ENCODE peak calls at places on chromosomes 5 and 9, in ten cellular contexts. I, G, D, A, Y, S, C, N, J and P are unnamed samples.
A peak's percentile ranks its signal among the peaks of the same experiment; 100 is the strongest.

GRCh38 chr5:126354857-126355731 is 68.1 kb upstream of the GRAMD2B start:
- DNase-seq in I (no peak), G (no peak), D (no peak), A (no peak), Y (no peak), S (no peak), C (no peak), N (no peak), J (no peak), P (no peak)

GRCh38 chr5:137328418-137328937 is 170.6 kb downstream of the SPOCK1 start:
- DNase-seq in I (no peak), G (no peak), D (no peak), A (no peak), Y (no peak), S (no peak), C (no peak), N (no peak), J (no peak), P (no peak)

GRCh38 chr9:6449086-6449485 is 36.1 kb downstream of the UHRF2 start:
- DNase-seq in I (no peak), G (no peak), D (no peak), A (no peak), Y (no peak), S (no peak), C (no peak), N (no peak), J (no peak), P (no peak)

GRCh38 chr9:108775901-108776306 is 79.9 kb downstream of the ACTL7B start:
- DNase-seq in I (no peak), G (no peak), D (no peak), A (no peak), Y (peak; percentile 77), S (peak; percentile 37), C (no peak), N (no peak), J (no peak), P (no peak)

GRCh38 chr5:96198673-96199072 is 234.4 kb downstream of the PCSK1 start:
- DNase-seq in I (no peak), G (no peak), D (peak; percentile 73), A (peak; percentile 93), Y (no peak), S (no peak), C (no peak), N (no peak), J (no peak), P (no peak)

GRCh38 chr5:5183192-5183699 is 43.1 kb downstream of the ADAMTS16 start:
- DNase-seq in I (no peak), G (no peak), D (no peak), A (no peak), Y (no peak), S (no peak), C (no peak), N (no peak), J (no peak), P (no peak)

GRCh38 chr5:120605325-120606079 is 141.4 kb downstream of the PRR16 start:
- DNase-seq in I (no peak), G (no peak), D (no peak), A (no peak), Y (no peak), S (no peak), C (no peak), N (no peak), J (no peak), P (no peak)

GRCh38 chr5:116546033-116546742 is 28.4 kb downstream of the SEMA6A start:
- DNase-seq in I (peak; percentile 26), G (no peak), D (no peak), A (no peak), Y (no peak), S (no peak), C (no peak), N (no peak), J (no peak), P (peak; percentile 80)

GRCh38 chr5:62005551-62005950 is 300.5 kb upstream of the KIF2A start:
- DNase-seq in I (peak; percentile 51), G (no peak), D (no peak), A (no peak), Y (no peak), S (no peak), C (no peak), N (no peak), J (no peak), P (no peak)

GRCh38 chr9:129242191-129242953 is 64.3 kb upstream of the IER5L start:
- DNase-seq in I (no peak), G (no peak), D (no peak), A (no peak), Y (peak; percentile 42), S (peak; percentile 22), C (no peak), N (no peak), J (no peak), P (no peak)

GRCh38 chr5:147098233-147098790 is 136.5 kb upstream of the STK32A start:
- DNase-seq in I (peak; percentile 56), G (no peak), D (peak; percentile 43), A (peak; percentile 23), Y (no peak), S (no peak), C (no peak), N (no peak), J (no peak), P (peak; percentile 22)

GRCh38 chr5:155678371-155678770 is 648.6 kb upstream of the SGCD start:
- DNase-seq in I (no peak), G (no peak), D (no peak), A (no peak), Y (no peak), S (no peak), C (no peak), N (no peak), J (no peak), P (no peak)

GRCh38 chr5:174082286-174082685 is 36.8 kb downstream of the NSG2 start:
- DNase-seq in I (peak; percentile 21), G (no peak), D (no peak), A (no peak), Y (no peak), S (no peak), C (no peak), N (no peak), J (no peak), P (no peak)

GRCh38 chr9:108844856-108845255 is 10.9 kb downstream of the ACTL7B start:
- DNase-seq in I (peak; percentile 68), G (no peak), D (no peak), A (no peak), Y (no peak), S (no peak), C (no peak), N (no peak), J (no peak), P (no peak)

GRCh38 chr9:6922680-6923079 is 164.9 kb downstream of the KDM4C start:
- DNase-seq in I (no peak), G (no peak), D (no peak), A (no peak), Y (no peak), S (no peak), C (no peak), N (no peak), J (no peak), P (no peak)

GRCh38 chr9:17611921-17612320 is 33.1 kb downstream of the SH3GL2 start:
- DNase-seq in I (no peak), G (no peak), D (no peak), A (no peak), Y (no peak), S (no peak), C (no peak), N (no peak), J (no peak), P (no peak)

GRCh38 chr5:179912386-179912785 is 4.7 kb upstream of the TBC1D9B start:
- DNase-seq in I (no peak), G (no peak), D (no peak), A (no peak), Y (no peak), S (no peak), C (no peak), N (no peak), J (no peak), P (no peak)

GRCh38 chr9:28064241-28064640 is 491.0 kb upstream of the C9orf72 start:
- DNase-seq in I (no peak), G (no peak), D (no peak), A (no peak), Y (no peak), S (no peak), C (no peak), N (no peak), J (no peak), P (no peak)

GRCh38 chr9:117535439-117535838 is 120.6 kb upstream of the ASTN2 start:
- DNase-seq in I (no peak), G (no peak), D (no peak), A (no peak), Y (no peak), S (no peak), C (no peak), N (no peak), J (no peak), P (no peak)

GRCh38 chr5:134246771-134247329 is 21.0 kb upstream of the PPP2CA start:
- DNase-seq in I (no peak), G (no peak), D (no peak), A (no peak), Y (peak; percentile 54), S (peak; percentile 75), C (no peak), N (no peak), J (no peak), P (no peak)

GRCh38 chr9:16262467-16263261 is 607.8 kb downstream of the BNC2 start:
- DNase-seq in I (no peak), G (no peak), D (peak; percentile 56), A (peak; percentile 6), Y (no peak), S (no peak), C (no peak), N (no peak), J (no peak), P (no peak)

GRCh38 chr9:100492952-100493351 is 20.0 kb downstream of the TMEFF1 start:
- DNase-seq in I (no peak), G (no peak), D (peak; percentile 41), A (no peak), Y (no peak), S (no peak), C (no peak), N (no peak), J (no peak), P (no peak)

GRCh38 chr5:153122416-153122815 is 368.1 kb upstream of the GRIA1 start:
- DNase-seq in I (no peak), G (no peak), D (no peak), A (no peak), Y (no peak), S (no peak), C (no peak), N (no peak), J (no peak), P (no peak)

GRCh38 chr5:107248065-107248695 is 422.6 kb downstream of the EFNA5 start:
- DNase-seq in I (peak; percentile 55), G (no peak), D (peak; percentile 50), A (peak; percentile 69), Y (peak; percentile 70), S (peak; percentile 41), C (peak; percentile 45), N (no peak), J (no peak), P (peak; percentile 59)

GRCh38 chr9:137085918-137086530 is 761 bp upstream of the MAN1B1 start:
- DNase-seq in I (peak; percentile 19), G (no peak), D (peak; percentile 28), A (peak; percentile 37), Y (peak; percentile 84), S (peak; percentile 74), C (no peak), N (no peak), J (no peak), P (peak; percentile 54)

GRCh38 chr5:54659651-54660050 is 142.1 kb downstream of the SNX18 start:
- DNase-seq in I (no peak), G (no peak), D (no peak), A (no peak), Y (peak; percentile 54), S (no peak), C (no peak), N (no peak), J (no peak), P (no peak)

GRCh38 chr5:107557051-107557658 is 113.6 kb downstream of the EFNA5 start:
- DNase-seq in I (peak; percentile 88), G (no peak), D (peak; percentile 38), A (no peak), Y (peak; percentile 57), S (peak; percentile 73), C (no peak), N (no peak), J (no peak), P (no peak)

GRCh38 chr9:85987236-85987635 is 46.3 kb downstream of the NAA35 start:
- DNase-seq in I (no peak), G (no peak), D (no peak), A (no peak), Y (no peak), S (no peak), C (no peak), N (no peak), J (no peak), P (no peak)